ENCODE peak calls at places on chromosomes 3 and 15, in nine cellular contexts. One of them, this sample, is unnamed.

GRCh38 chr3:89606151-89606550 is 498.7 kb downstream of the EPHA3 start:
- DNase-seq in mesothelial cell of epicardium: no peak
- DNase-seq in NT2/D1: no peak
- DNase-seq in fibroblast of mammary gland: no peak
- DNase-seq in T-helper 2 cell: no peak
- DNase-seq in progenitor cell of endocrine pancreas: no peak
- DNase-seq in GM23338: no peak
- DNase-seq in activated naive CD4-positive, alpha-beta T cell: no peak
- DNase-seq in skeletal muscle cell: no peak
- DNase-seq in this sample: no peak

GRCh38 chr15:92429378-92430066 is 35.8 kb downstream of the ST8SIA2 start:
- DNase-seq in mesothelial cell of epicardium: no peak
- DNase-seq in activated naive CD4-positive, alpha-beta T cell: no peak
- DNase-seq in GM23338: peak
- DNase-seq in progenitor cell of endocrine pancreas: no peak
- DNase-seq in skeletal muscle cell: peak
- DNase-seq in NT2/D1: peak
- DNase-seq in T-helper 2 cell: no peak
- DNase-seq in fibroblast of mammary gland: peak
- DNase-seq in this sample: no peak

GRCh38 chr3:112303811-112304325 is 9.9 kb upstream of the SLC9C1 start:
- DNase-seq in fibroblast of mammary gland: peak
- DNase-seq in mesothelial cell of epicardium: no peak
- DNase-seq in T-helper 2 cell: no peak
- DNase-seq in skeletal muscle cell: no peak
- DNase-seq in progenitor cell of endocrine pancreas: no peak
- DNase-seq in GM23338: peak
- DNase-seq in activated naive CD4-positive, alpha-beta T cell: no peak
- DNase-seq in NT2/D1: no peak
- DNase-seq in this sample: no peak

GRCh38 chr3:58008140-58009025 is at the start of gene FLNB:
- DNase-seq in NT2/D1: peak
- DNase-seq in GM23338: peak
- DNase-seq in progenitor cell of endocrine pancreas: peak
- DNase-seq in mesothelial cell of epicardium: peak
- DNase-seq in skeletal muscle cell: no peak
- DNase-seq in activated naive CD4-positive, alpha-beta T cell: peak
- DNase-seq in T-helper 2 cell: peak
- DNase-seq in fibroblast of mammary gland: peak
- DNase-seq in this sample: peak

GRCh38 chr15:46456431-46456830 is 821.6 kb downstream of the SQOR start:
- DNase-seq in progenitor cell of endocrine pancreas: no peak
- DNase-seq in mesothelial cell of epicardium: no peak
- DNase-seq in GM23338: no peak
- DNase-seq in skeletal muscle cell: no peak
- DNase-seq in fibroblast of mammary gland: no peak
- DNase-seq in NT2/D1: no peak
- DNase-seq in T-helper 2 cell: no peak
- DNase-seq in activated naive CD4-positive, alpha-beta T cell: no peak
- DNase-seq in this sample: no peak

GRCh38 chr3:10665611-10666010 is 150.4 kb upstream of the SLC6A11 start:
- DNase-seq in progenitor cell of endocrine pancreas: no peak
- DNase-seq in T-helper 2 cell: no peak
- DNase-seq in NT2/D1: no peak
- DNase-seq in activated naive CD4-positive, alpha-beta T cell: no peak
- DNase-seq in skeletal muscle cell: no peak
- DNase-seq in fibroblast of mammary gland: no peak
- DNase-seq in mesothelial cell of epicardium: no peak
- DNase-seq in GM23338: no peak
- DNase-seq in this sample: no peak

GRCh38 chr15:36769110-36769509 is 189.7 kb downstream of the CDIN1 start:
- DNase-seq in activated naive CD4-positive, alpha-beta T cell: no peak
- DNase-seq in skeletal muscle cell: peak
- DNase-seq in GM23338: no peak
- DNase-seq in fibroblast of mammary gland: peak
- DNase-seq in NT2/D1: no peak
- DNase-seq in T-helper 2 cell: no peak
- DNase-seq in mesothelial cell of epicardium: no peak
- DNase-seq in progenitor cell of endocrine pancreas: no peak
- DNase-seq in this sample: no peak

GRCh38 chr3:99637381-99638111 is 848 bp upstream of the COL8A1 start:
- DNase-seq in GM23338: peak
- DNase-seq in fibroblast of mammary gland: peak
- DNase-seq in NT2/D1: no peak
- DNase-seq in mesothelial cell of epicardium: no peak
- DNase-seq in activated naive CD4-positive, alpha-beta T cell: no peak
- DNase-seq in T-helper 2 cell: no peak
- DNase-seq in progenitor cell of endocrine pancreas: no peak
- DNase-seq in skeletal muscle cell: peak
- DNase-seq in this sample: no peak

GRCh38 chr3:149596136-149596770 is 61.6 kb downstream of the WWTR1 start:
- DNase-seq in progenitor cell of endocrine pancreas: no peak
- DNase-seq in NT2/D1: no peak
- DNase-seq in GM23338: no peak
- DNase-seq in T-helper 2 cell: no peak
- DNase-seq in skeletal muscle cell: no peak
- DNase-seq in fibroblast of mammary gland: peak
- DNase-seq in mesothelial cell of epicardium: no peak
- DNase-seq in activated naive CD4-positive, alpha-beta T cell: no peak
- DNase-seq in this sample: no peak

GRCh38 chr15:85044251-85044853 is 62.7 kb downstream of the PDE8A start:
- DNase-seq in T-helper 2 cell: peak
- DNase-seq in activated naive CD4-positive, alpha-beta T cell: no peak
- DNase-seq in mesothelial cell of epicardium: no peak
- DNase-seq in skeletal muscle cell: peak
- DNase-seq in progenitor cell of endocrine pancreas: no peak
- DNase-seq in GM23338: peak
- DNase-seq in NT2/D1: peak
- DNase-seq in fibroblast of mammary gland: peak
- DNase-seq in this sample: no peak

GRCh38 chr3:190848891-190849290 is 13.6 kb downstream of the GMNC start:
- DNase-seq in NT2/D1: no peak
- DNase-seq in fibroblast of mammary gland: peak
- DNase-seq in progenitor cell of endocrine pancreas: no peak
- DNase-seq in skeletal muscle cell: no peak
- DNase-seq in activated naive CD4-positive, alpha-beta T cell: no peak
- DNase-seq in GM23338: no peak
- DNase-seq in mesothelial cell of epicardium: no peak
- DNase-seq in T-helper 2 cell: no peak
- DNase-seq in this sample: no peak

GRCh38 chr3:187025254-187025655 is 94.9 kb downstream of the ST6GAL1 start:
- DNase-seq in GM23338: no peak
- DNase-seq in mesothelial cell of epicardium: no peak
- DNase-seq in progenitor cell of endocrine pancreas: no peak
- DNase-seq in activated naive CD4-positive, alpha-beta T cell: peak
- DNase-seq in skeletal muscle cell: no peak
- DNase-seq in NT2/D1: no peak
- DNase-seq in T-helper 2 cell: no peak
- DNase-seq in fibroblast of mammary gland: no peak
- DNase-seq in this sample: no peak

GRCh38 chr3:126997455-126998038 is 14.6 kb downstream of the PLXNA1 start:
- DNase-seq in GM23338: no peak
- DNase-seq in NT2/D1: no peak
- DNase-seq in T-helper 2 cell: no peak
- DNase-seq in activated naive CD4-positive, alpha-beta T cell: no peak
- DNase-seq in skeletal muscle cell: no peak
- DNase-seq in progenitor cell of endocrine pancreas: no peak
- DNase-seq in mesothelial cell of epicardium: no peak
- DNase-seq in fibroblast of mammary gland: no peak
- DNase-seq in this sample: no peak

GRCh38 chr3:148861277-148861869 is 3.7 kb upstream of the CPA3 start:
- DNase-seq in skeletal muscle cell: no peak
- DNase-seq in progenitor cell of endocrine pancreas: no peak
- DNase-seq in mesothelial cell of epicardium: no peak
- DNase-seq in T-helper 2 cell: no peak
- DNase-seq in activated naive CD4-positive, alpha-beta T cell: no peak
- DNase-seq in GM23338: peak
- DNase-seq in fibroblast of mammary gland: peak
- DNase-seq in NT2/D1: peak
- DNase-seq in this sample: no peak

GRCh38 chr3:135018171-135018923 is 223.3 kb downstream of the EPHB1 start:
- DNase-seq in skeletal muscle cell: no peak
- DNase-seq in mesothelial cell of epicardium: no peak
- DNase-seq in activated naive CD4-positive, alpha-beta T cell: no peak
- DNase-seq in NT2/D1: no peak
- DNase-seq in fibroblast of mammary gland: no peak
- DNase-seq in progenitor cell of endocrine pancreas: no peak
- DNase-seq in T-helper 2 cell: no peak
- DNase-seq in GM23338: no peak
- DNase-seq in this sample: no peak

GRCh38 chr3:195761503-195762248 is 40.9 kb downstream of the MUC20 start:
- DNase-seq in fibroblast of mammary gland: no peak
- DNase-seq in activated naive CD4-positive, alpha-beta T cell: no peak
- DNase-seq in skeletal muscle cell: no peak
- DNase-seq in GM23338: no peak
- DNase-seq in progenitor cell of endocrine pancreas: no peak
- DNase-seq in NT2/D1: no peak
- DNase-seq in T-helper 2 cell: no peak
- DNase-seq in mesothelial cell of epicardium: no peak
- DNase-seq in this sample: peak

GRCh38 chr3:127774647-127775046 is 47.7 kb downstream of the MGLL start:
- DNase-seq in fibroblast of mammary gland: no peak
- DNase-seq in T-helper 2 cell: no peak
- DNase-seq in GM23338: no peak
- DNase-seq in mesothelial cell of epicardium: no peak
- DNase-seq in skeletal muscle cell: no peak
- DNase-seq in progenitor cell of endocrine pancreas: no peak
- DNase-seq in activated naive CD4-positive, alpha-beta T cell: no peak
- DNase-seq in NT2/D1: no peak
- DNase-seq in this sample: no peak

GRCh38 chr3:112004664-112005063 is 5.9 kb downstream of the TAGLN3 start:
- DNase-seq in activated naive CD4-positive, alpha-beta T cell: no peak
- DNase-seq in NT2/D1: no peak
- DNase-seq in progenitor cell of endocrine pancreas: no peak
- DNase-seq in T-helper 2 cell: no peak
- DNase-seq in skeletal muscle cell: no peak
- DNase-seq in mesothelial cell of epicardium: no peak
- DNase-seq in GM23338: no peak
- DNase-seq in fibroblast of mammary gland: no peak
- DNase-seq in this sample: no peak

GRCh38 chr15:52133510-52134220 is 21.1 kb upstream of the BCL2L10 start:
- DNase-seq in mesothelial cell of epicardium: no peak
- DNase-seq in skeletal muscle cell: no peak
- DNase-seq in fibroblast of mammary gland: no peak
- DNase-seq in activated naive CD4-positive, alpha-beta T cell: no peak
- DNase-seq in NT2/D1: no peak
- DNase-seq in GM23338: no peak
- DNase-seq in progenitor cell of endocrine pancreas: no peak
- DNase-seq in T-helper 2 cell: no peak
- DNase-seq in this sample: no peak

GRCh38 chr15:79881254-79881653 is 15.6 kb downstream of the MTHFS start:
- DNase-seq in activated naive CD4-positive, alpha-beta T cell: no peak
- DNase-seq in skeletal muscle cell: no peak
- DNase-seq in mesothelial cell of epicardium: no peak
- DNase-seq in progenitor cell of endocrine pancreas: no peak
- DNase-seq in fibroblast of mammary gland: no peak
- DNase-seq in GM23338: no peak
- DNase-seq in NT2/D1: no peak
- DNase-seq in T-helper 2 cell: no peak
- DNase-seq in this sample: no peak

This sample was measured in breast epithelium.